ENCODE peak calls at places on chromosomes 16 and 17, in ten cellular contexts. X, T, D, S, O, C, U, V, Z and P are unnamed samples.

GRCh38 chr16:12625068-12625467 is 178.6 kb downstream of the CPPED1 start:
- DNase-seq in C (no peak), T (no peak), V (no peak), X (no peak), D (peak), S (no peak), O (no peak), Z (no peak), U (no peak), P (no peak)

GRCh38 chr17:48100160-48100559 is 1.1 kb downstream of the CBX1 start:
- DNase-seq in X (no peak), T (no peak), V (peak), S (peak), Z (no peak), U (no peak), O (no peak), C (peak), D (no peak), P (no peak)

GRCh38 chr17:5381542-5381941 is 37.9 kb downstream of the NUP88 start:
- DNase-seq in D (no peak), O (no peak), C (no peak), U (no peak), V (peak), S (peak), T (no peak), X (no peak), Z (no peak), P (no peak)

GRCh38 chr16:3434373-3434772 is 8.9 kb downstream of the ZNF597 start:
- DNase-seq in U (no peak), D (peak), V (no peak), X (no peak), C (no peak), T (no peak), O (no peak), Z (no peak), S (no peak), P (peak)

GRCh38 chr17:8192070-8192815 is 2.3 kb upstream of the BORCS6 start:
- DNase-seq in Z (peak), X (peak), V (peak), D (peak), S (peak), C (peak), U (peak), T (no peak), O (peak), P (peak)

GRCh38 chr16:66359012-66359411 is 7.5 kb upstream of the CDH5 start:
- DNase-seq in D (no peak), T (no peak), X (no peak), Z (no peak), O (no peak), C (no peak), U (no peak), S (peak), V (peak), P (no peak)

GRCh38 chr17:31318298-31319190 is 2.9 kb downstream of the EVI2A start:
- DNase-seq in V (peak), S (peak), D (peak), C (peak), O (peak), T (no peak), X (no peak), U (no peak), Z (no peak), P (no peak)

GRCh38 chr17:79741751-79742588 is 11.2 kb downstream of the ENPP7 start:
- DNase-seq in T (peak), U (peak), C (peak), S (peak), Z (peak), X (no peak), O (peak), V (peak), D (peak), P (peak)

GRCh38 chr16:63442246-63442645 is 1406.0 kb upstream of the CDH8 start:
- DNase-seq in Z (no peak), C (no peak), T (no peak), D (no peak), O (no peak), S (no peak), U (no peak), X (no peak), V (no peak), P (no peak)

GRCh38 chr16:71781741-71782140 is 26.9 kb downstream of the AP1G1 start:
- DNase-seq in U (no peak), Z (no peak), X (no peak), T (no peak), V (peak), S (peak), D (no peak), O (no peak), C (peak), P (no peak)

GRCh38 chr17:44798352-44798751 is 31.7 kb downstream of the GJC1 start:
- DNase-seq in O (no peak), S (no peak), T (no peak), U (no peak), Z (no peak), C (no peak), D (no peak), X (no peak), V (no peak), P (no peak)

GRCh38 chr17:69608808-69609494 is 194.5 kb downstream of the MAP2K6 start:
- DNase-seq in S (peak), V (peak), C (peak), Z (no peak), U (no peak), D (no peak), O (no peak), T (no peak), X (peak), P (no peak)

GRCh38 chr17:69607162-69607834 is 192.8 kb downstream of the MAP2K6 start:
- DNase-seq in O (peak), U (peak), T (peak), X (peak), C (peak), V (peak), Z (peak), D (peak), S (peak), P (peak)

GRCh38 chr17:69606142-69606800 is 191.8 kb downstream of the MAP2K6 start:
- DNase-seq in D (no peak), O (no peak), X (no peak), U (no peak), V (no peak), C (no peak), Z (no peak), S (peak), T (no peak), P (no peak)

GRCh38 chr17:69608114-69608513 is 193.6 kb downstream of the MAP2K6 start:
- DNase-seq in O (no peak), D (no peak), V (no peak), U (no peak), C (no peak), S (no peak), T (no peak), X (no peak), Z (no peak), P (no peak)

GRCh38 chr17:69609495-69610315 is 195.2 kb downstream of the MAP2K6 start:
- DNase-seq in T (no peak), S (peak), X (no peak), O (no peak), Z (no peak), C (peak), V (peak), U (no peak), D (peak), P (no peak)
- TF ChIP-seq CTCF in T (no peak), S (peak), X (peak), O (peak), Z (peak), C (peak), V (peak), U (peak), D (peak), P (peak)

GRCh38 chr17:3986270-3986938 is 22.2 kb upstream of the ATP2A3 start:
- DNase-seq in O (no peak), D (peak), T (no peak), U (no peak), C (no peak), V (no peak), X (no peak), Z (no peak), S (no peak), P (no peak)

GRCh38 chr17:3986939-3987335 is 22.7 kb upstream of the ATP2A3 start:
- DNase-seq in O (no peak), X (no peak), T (no peak), S (no peak), C (no peak), D (no peak), Z (no peak), U (no peak), V (no peak), P (no peak)

GRCh38 chr17:3989156-3989886 is 25.1 kb upstream of the ATP2A3 start:
- DNase-seq in T (no peak), D (no peak), C (no peak), S (no peak), U (no peak), X (no peak), O (peak), Z (no peak), V (no peak), P (no peak)

GRCh38 chr17:3990391-3991127 is 26.3 kb upstream of the ATP2A3 start:
- DNase-seq in T (no peak), O (peak), C (no peak), D (no peak), X (no peak), V (peak), U (no peak), Z (no peak), S (no peak), P (no peak)

DNA sequence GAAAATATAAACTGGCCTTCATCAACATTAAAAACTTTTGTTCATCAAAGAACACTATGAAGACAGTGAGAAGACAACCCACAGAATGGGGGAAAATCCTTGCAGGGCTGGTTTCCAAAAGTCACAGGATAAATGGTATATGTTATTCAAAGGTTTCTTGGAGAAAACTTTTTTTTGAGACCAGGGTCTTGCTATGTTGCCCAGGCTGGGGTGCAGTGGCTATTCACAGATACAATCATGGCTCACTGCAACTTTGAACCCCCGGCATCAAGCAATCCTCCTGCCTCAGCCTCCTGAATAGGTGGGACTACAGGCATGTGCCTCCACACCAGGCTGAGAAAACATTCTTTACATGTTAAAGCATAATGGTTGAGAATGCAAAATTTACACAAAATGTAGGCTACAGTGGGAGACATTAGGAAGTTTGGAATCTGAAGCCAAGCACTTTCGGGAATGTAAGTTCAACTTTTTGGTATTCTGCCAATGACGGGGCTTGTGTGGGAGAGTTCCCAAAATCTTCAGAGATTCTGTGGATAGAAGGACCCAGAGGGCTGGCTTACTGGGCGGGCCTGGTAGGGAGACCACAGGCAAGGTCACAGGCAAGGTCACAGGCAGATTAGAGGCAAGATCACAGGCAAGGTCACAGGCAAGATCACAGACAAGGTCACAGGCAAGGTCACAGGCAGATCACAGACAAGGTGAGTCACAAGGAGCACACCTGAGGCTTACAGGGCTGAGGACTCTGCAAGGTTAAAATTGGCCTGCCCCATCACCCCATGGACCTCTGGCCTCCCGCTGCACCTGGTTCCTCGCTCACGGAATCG is 24.3 kb upstream of the ATP2A3 start:
- DNase-seq in V (peak), C (no peak), Z (no peak), U (no peak), S (peak), O (peak), X (no peak), T (no peak), D (no peak), P (no peak)
- TF ChIP-seq CTCF in V (no peak), C (no peak), Z (no peak), U (no peak), S (no peak), O (no peak), X (no peak), T (no peak), D (no peak), P (no peak)

DNA sequence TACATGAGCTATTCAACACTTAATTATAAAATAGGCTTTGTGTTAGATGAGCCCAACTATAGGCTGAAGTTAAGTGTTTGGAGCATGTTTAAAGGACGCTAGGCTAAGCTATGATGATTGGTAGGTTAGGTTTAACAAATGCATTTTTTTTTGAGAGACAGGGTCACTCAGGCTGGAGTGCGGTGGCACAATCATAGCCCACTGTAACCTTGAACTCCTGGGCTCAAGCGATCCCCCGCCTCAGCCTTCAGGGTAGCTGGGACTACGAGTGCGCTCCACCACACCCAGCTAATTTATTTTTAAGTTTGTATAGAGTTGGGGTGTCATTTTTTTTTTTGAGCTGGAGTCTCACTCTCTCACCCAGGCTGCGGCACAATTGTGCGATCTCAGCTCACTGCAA is 19.3 kb upstream of the GPRC5C start:
- DNase-seq in U (no peak), Z (no peak), V (no peak), X (no peak), D (no peak), S (no peak), O (no peak), T (no peak), C (no peak), P (no peak)
- TF ChIP-seq CTCF in U (no peak), Z (no peak), V (no peak), X (no peak), D (no peak), S (no peak), O (no peak), T (no peak), C (no peak), P (no peak)

GRCh38 chr17:34739386-34739785 is 160.0 kb downstream of the TMEM132E start:
- DNase-seq in V (no peak), S (no peak), O (no peak), Z (no peak), X (no peak), D (no peak), U (no peak), C (no peak), T (no peak), P (no peak)
- TF ChIP-seq CTCF in V (no peak), S (no peak), O (no peak), Z (no peak), X (no peak), D (no peak), U (no peak), C (no peak), T (no peak), P (no peak)

DNA sequence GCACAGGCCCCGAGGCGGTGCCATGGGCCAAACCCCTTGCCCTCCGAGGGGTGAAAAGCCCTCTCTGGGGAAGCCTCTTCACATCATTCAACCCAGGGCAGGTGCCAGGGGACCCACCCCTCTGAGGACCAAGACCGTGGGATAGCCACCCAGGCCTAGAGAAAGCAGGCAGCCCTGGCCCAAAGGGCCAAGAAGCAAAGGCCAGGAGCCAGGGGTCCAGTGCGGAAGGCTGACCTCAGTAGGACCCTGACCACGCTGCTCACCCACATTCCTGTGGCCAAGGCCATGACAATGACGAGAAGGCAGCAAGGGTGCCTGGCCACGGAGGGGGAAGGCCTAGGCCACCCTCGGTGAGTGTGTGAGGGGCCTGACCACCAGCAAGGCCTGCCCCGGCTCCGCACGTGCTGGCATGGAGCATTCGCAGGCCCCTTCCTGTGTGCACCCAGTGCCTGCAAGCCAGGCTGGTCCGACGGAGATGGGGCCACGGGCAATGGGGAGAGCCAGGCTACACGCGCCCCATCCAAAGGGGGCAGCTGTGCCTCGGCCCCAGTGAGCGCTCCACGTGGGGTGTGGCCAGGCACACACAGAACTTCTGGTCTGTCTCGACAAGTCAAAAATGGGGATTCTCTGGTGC is 24.5 kb upstream of the RASD1 start:
- DNase-seq in C (no peak), X (no peak), D (no peak), Z (no peak), S (no peak), V (no peak), O (no peak), U (no peak), T (no peak), P (no peak)
- TF ChIP-seq CTCF in C (no peak), X (no peak), D (no peak), Z (no peak), S (no peak), V (no peak), O (no peak), U (no peak), T (no peak), P (no peak)

DNA sequence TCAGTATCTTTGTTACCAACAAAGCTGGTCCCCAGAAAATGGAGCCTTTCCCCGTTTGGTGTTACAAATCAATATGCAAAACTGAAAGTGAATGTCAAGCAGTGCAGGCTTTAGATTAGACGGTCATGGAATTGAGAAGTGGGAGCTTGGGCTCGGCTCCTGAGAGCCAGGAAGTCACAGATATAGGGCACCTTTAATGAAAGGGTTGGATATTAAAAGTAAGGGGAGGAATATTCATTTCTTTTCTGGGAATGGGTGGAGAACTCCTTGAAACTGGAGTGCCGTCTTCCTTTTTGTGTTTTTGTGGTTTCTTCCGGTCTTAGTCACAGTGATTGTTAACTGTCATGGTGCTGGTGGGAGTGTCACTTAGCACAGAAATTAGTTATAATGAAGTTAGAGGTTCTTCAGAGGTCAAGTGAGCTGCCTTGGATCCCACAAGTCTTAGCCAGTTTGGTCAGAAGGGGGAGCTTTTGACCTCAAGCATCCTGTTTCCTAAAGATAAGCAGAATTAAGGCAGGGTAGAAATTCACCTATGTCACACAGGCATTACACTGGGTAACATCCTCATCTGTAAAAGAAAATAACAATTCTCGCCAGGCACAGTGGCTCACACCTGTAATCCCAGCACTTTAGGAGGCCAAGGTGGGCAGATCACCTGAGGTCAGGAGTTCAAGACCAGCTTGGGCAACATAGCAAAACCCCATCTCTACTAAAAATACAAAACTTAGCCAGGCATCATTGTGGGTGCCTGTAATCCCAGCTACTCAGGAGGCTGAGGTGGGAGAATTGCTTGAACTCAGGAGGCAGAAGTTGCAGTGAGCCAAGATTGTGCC is 9.6 kb upstream of the EIF1 start:
- DNase-seq in X (peak), T (no peak), O (no peak), Z (no peak), D (peak), V (peak), U (no peak), C (peak), S (peak), P (no peak)
- TF ChIP-seq CTCF in X (no peak), T (no peak), O (no peak), Z (peak), D (peak), V (no peak), U (no peak), C (peak), S (peak), P (peak)

DNA sequence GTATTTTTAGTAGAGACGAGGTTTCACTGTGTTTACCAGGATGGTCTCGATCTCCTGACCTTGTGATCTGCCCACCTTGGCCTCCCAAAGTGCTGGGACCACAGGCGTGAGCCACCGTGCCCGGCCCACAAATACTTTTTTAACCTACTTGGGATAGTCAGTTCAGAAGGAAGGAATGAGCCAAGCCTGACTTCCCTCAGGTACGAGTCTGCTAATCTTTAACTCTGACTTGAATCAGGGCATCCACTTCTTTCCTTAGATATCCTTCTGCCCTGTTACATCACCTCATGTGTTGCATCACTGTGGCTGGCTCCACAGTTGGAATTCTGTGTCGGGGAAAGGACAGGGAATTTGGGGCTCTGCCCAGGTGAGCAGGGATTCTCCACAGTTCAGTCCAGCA is 120.8 kb downstream of the MSI2 start:
- DNase-seq in C (no peak), X (no peak), V (no peak), D (no peak), Z (no peak), T (no peak), U (no peak), O (no peak), S (no peak), P (no peak)
- TF ChIP-seq CTCF in C (no peak), X (no peak), V (no peak), D (no peak), Z (no peak), T (no peak), U (no peak), O (no peak), S (no peak), P (no peak)

DNA sequence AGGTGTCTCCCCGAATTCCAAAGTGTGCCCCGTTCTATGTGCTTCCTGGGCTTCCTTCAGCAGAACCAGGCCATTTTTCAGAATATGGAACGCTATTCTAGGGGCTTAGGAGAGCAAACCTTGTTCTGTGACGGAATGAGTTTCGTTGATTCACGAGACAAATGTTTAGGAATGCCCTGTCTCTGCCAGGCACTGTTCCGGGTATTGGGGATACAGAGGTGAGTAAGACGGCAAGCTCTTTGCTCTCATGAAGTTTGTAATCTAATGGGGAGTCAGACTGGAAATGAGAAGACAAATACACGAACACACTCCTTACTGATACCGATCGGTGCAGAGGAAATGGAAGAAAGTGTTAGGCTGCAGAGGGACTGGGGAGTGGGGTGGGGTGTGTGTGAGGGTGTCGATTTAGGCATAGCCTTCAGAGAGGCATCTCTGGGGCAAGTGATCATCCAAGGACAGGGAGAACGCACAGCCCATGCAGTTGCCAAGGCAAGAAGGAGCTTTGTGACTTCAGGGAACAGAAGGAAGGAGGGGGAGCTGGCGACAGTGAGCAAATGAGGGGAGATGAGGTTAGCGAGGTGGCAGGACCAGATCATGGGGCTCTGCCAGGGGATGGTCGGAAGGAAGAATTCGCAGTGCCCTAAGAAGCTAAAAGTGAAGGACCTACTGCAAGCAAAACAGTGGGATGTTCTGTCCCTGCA is 189.6 kb downstream of the MSI2 start:
- DNase-seq in S (no peak), C (no peak), X (no peak), U (no peak), Z (no peak), T (no peak), D (no peak), V (no peak), O (no peak), P (no peak)
- TF ChIP-seq CTCF in S (no peak), C (no peak), X (no peak), U (no peak), Z (no peak), T (no peak), D (no peak), V (no peak), O (no peak), P (no peak)